ENCODE peak calls at places on chromosome 17, in four cellular contexts. J, C, R and H are unnamed samples.

GRCh38 chr17:82297280-82297803 is 20.1 kb downstream of the CD7 start:
- DNase-seq in J (no peak), R (peak), C (peak), H (no peak)

GRCh38 chr17:71870546-71870862 is 250.3 kb upstream of the SOX9 start:
- DNase-seq in J (no peak), R (no peak), C (no peak), H (no peak)

GRCh38 chr17:35640977-35641526 is 53.9 kb downstream of the AP2B1 start:
- DNase-seq in C (no peak), R (no peak), J (no peak), H (no peak)

GRCh38 chr17:76570457-76570856 is 15.2 kb downstream of the ST6GALNAC2 start:
- DNase-seq in C (no peak), R (no peak), J (no peak), H (no peak)

GRCh38 chr17:60817187-60817586 is 139.5 kb downstream of the BCAS3 start:
- DNase-seq in C (no peak), J (no peak), R (no peak), H (no peak)

GRCh38 chr17:34155947-34156346 is 99.1 kb upstream of the CCL2 start:
- DNase-seq in R (no peak), C (no peak), J (no peak), H (no peak)

GRCh38 chr17:46110219-46110618 is 83.0 kb downstream of the KANSL1 start:
- DNase-seq in J (no peak), R (no peak), C (no peak), H (no peak)

GRCh38 chr17:19716108-19717030 is at the start of gene SLC47A2:
- DNase-seq in C (no peak), R (no peak), J (no peak), H (no peak)

GRCh38 chr17:35726609-35727460 is 4.6 kb upstream of the RASL10B start:
- DNase-seq in C (no peak), J (peak), R (no peak), H (no peak)

GRCh38 chr17:81821603-81822311 is 11.3 kb downstream of the MCRIP1 start:
- DNase-seq in J (peak), C (peak), R (no peak), H (peak)

GRCh38 chr17:82390015-82390859 is 18.7 kb downstream of the UTS2R start:
- DNase-seq in C (no peak), J (no peak), R (no peak), H (no peak)

GRCh38 chr17:64262125-64262421 is 987 bp downstream of the TEX2 start:
- DNase-seq in J (peak), R (no peak), C (no peak), H (no peak)

GRCh38 chr17:16378631-16379282 is 2.1 kb upstream of the UBB start:
- DNase-seq in C (peak), R (no peak), J (no peak), H (no peak)

GRCh38 chr17:72021417-72022041 is 99.3 kb upstream of the SOX9 start:
- DNase-seq in J (no peak), R (no peak), C (no peak), H (no peak)

GRCh38 chr17:42562845-42563509 is 1.0 kb downstream of the COASY start:
- DNase-seq in J (peak), R (no peak), C (peak), H (no peak)

GRCh38 chr17:56175299-56175935 is 22.1 kb downstream of the ANKFN1 start:
- DNase-seq in J (no peak), R (no peak), C (no peak), H (no peak)

GRCh38 chr17:1179635-1180433 is at the start of gene ABR:
- DNase-seq in C (peak), R (no peak), J (no peak), H (peak)

GRCh38 chr17:50425682-50426471 is at the start of gene ACSF2:
- DNase-seq in R (no peak), C (peak), J (peak), H (peak)

GRCh38 chr17:64042700-64043485 is 22.5 kb upstream of the ICAM2 start:
- DNase-seq in R (no peak), C (no peak), J (no peak), H (no peak)

GRCh38 chr17:62965649-62966425 is at the start of gene TANC2:
- DNase-seq in C (peak), R (peak), J (peak), H (peak)

GRCh38 chr17:33942414-33942813 is 312.7 kb upstream of the CCL2 start:
- DNase-seq in R (no peak), C (peak), J (no peak), H (no peak)

GRCh38 chr17:49739662-49740271 is 24.2 kb downstream of the FAM117A start:
- DNase-seq in J (peak), C (peak), R (no peak), H (no peak)

GRCh38 chr17:49230636-49231562 is at the start of gene PHOSPHO1:
- DNase-seq in J (peak), R (no peak), C (peak), H (peak)

GRCh38 chr17:68539536-68540469 is 27.6 kb downstream of the PRKAR1A start:
- DNase-seq in J (peak), R (no peak), C (no peak), H (no peak)

DNA sequence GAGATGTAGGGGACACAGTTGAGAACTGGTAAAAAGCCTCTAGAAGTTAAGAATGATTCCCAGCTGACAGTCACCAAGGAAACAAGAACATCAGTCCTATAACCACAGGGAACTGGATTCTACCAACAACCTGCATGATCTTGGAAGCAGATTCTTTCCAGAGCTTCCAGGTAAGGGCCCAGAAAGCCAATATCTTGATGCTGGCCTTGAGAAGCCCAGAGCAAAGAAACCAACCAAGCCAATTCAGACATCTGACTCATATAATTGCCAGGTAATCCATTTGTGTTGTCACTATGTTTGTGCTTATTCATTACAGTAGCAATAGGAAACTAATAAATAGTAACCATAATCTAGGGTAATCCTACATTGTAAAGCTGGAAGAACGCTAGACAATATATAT is 81.6 kb downstream of the CACNG1 start:
- DNase-seq in J (no peak), C (no peak), R (no peak), H (no peak)
- TF ChIP-seq CBFB in J (no peak), C (no peak), R (no peak), H (no peak)

GRCh38 chr17:2795412-2796163 is 650 bp upstream of the RAP1GAP2 start:
- DNase-seq in J (no peak), C (no peak), R (no peak), H (no peak)
- TF ChIP-seq CBFB in J (no peak), C (no peak), R (no peak), H (no peak)

GRCh38 chr17:44989552-44990138 is 21.5 kb upstream of the C1QL1 start:
- DNase-seq in J (no peak), C (no peak), R (peak), H (no peak)

GRCh38 chr17:44987883-44988195 is 19.7 kb upstream of the C1QL1 start:
- DNase-seq in J (no peak), C (no peak), R (no peak), H (no peak)

GRCh38 chr17:44988256-44988942 is 20.3 kb upstream of the C1QL1 start:
- DNase-seq in J (no peak), R (no peak), C (no peak), H (peak)

GRCh38 chr17:44990994-44991393 is 22.9 kb upstream of the C1QL1 start:
- DNase-seq in J (no peak), C (no peak), R (no peak), H (no peak)

GRCh38 chr17:44987194-44987882 is 19.2 kb upstream of the C1QL1 start:
- DNase-seq in J (no peak), C (no peak), R (no peak), H (peak)
- TF ChIP-seq CBFB in J (no peak), C (no peak), R (no peak), H (no peak)

GRCh38 chr17:38893612-38894011 is 23.8 kb downstream of the LASP1 start:
- DNase-seq in J (no peak), R (no peak), C (no peak), H (no peak)
- TF ChIP-seq CBFB in J (no peak), R (no peak), C (no peak), H (no peak)

DNA sequence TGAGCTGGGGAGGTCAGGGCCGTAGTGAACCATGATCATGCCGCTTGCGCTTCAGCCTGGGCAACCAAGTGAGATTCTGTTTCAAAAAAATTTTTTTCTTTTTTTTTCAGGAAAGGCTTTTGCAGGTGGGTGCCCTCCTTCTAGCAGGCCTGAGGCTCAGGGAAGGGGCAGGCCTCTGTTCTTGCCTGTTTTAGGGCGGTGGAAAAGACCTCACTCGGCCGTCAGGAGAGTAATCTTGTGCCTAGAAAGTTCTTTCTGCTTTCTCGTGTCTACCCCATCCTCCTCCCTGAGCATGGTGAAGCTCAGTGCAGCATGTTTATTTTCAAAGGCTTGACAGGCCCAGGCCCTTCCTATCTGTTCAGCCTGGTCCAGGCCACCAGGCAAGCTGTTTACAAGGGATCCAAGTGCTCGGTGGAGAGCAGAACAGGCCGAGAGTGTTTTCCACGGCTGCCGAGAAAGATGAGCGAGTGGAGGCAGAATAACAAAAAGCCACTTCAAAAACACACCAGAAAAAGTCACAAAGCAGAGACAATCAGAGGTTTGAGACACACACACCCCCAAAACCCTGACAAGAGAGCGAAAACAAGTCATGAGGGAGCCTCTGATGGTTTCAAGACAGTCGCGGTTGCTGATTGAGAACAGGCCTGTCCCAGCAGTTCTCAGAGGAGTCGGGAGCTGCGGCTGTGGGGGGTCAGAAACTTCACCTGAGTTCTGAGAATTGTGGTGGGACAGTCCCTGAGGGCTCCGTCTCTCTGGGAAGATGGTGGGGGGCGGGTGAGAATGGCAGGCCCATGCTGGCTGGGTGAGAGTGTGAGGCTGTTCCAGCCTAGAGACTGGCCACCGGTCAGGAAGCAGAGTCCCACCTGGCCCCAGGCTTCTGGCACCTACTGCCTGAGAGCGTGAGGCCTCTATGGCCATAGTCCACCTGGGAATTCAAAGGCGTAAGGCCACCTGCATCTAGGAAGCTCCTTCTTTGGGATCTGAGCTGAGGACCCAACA is 37.5 kb upstream of the CCR7 start:
- DNase-seq in R (peak), J (no peak), C (no peak), H (no peak)
- TF ChIP-seq CBFB in R (peak), J (no peak), C (no peak), H (no peak)